ENCODE peak calls at places on chromosome 2, in seven cellular contexts. W is MM.1S, C is GM23248, J is GM23338, A is HCT116, Q is SK-N-SH, O is hepatocyte. R is an unnamed sample.

GRCh38 chr2:232674491-232674890 is 22.6 kb upstream of the GIGYF2 start:
- DNase-seq in W (no peak), C (no peak), J (no peak), A (no peak), Q (no peak), O (no peak), R (no peak)

GRCh38 chr2:30689496-30690125 is 117.6 kb downstream of the CAPN13 start:
- DNase-seq in W (no peak), C (no peak), J (no peak), A (no peak), Q (no peak), O (no peak), R (no peak)

GRCh38 chr2:187580462-187581124 is 26.4 kb upstream of the TFPI start:
- DNase-seq in W (peak), C (peak), J (peak), A (peak), Q (peak), O (peak), R (peak)

GRCh38 chr2:9638532-9638931 is 7.7 kb upstream of the YWHAQ start:
- DNase-seq in W (no peak), C (peak), J (no peak), A (peak), Q (peak), O (peak), R (no peak)

GRCh38 chr2:237122214-237122666 is 36.6 kb downstream of the COPS8 start:
- DNase-seq in W (peak), C (peak), J (peak), A (peak), Q (peak), O (peak), R (peak)

GRCh38 chr2:41854227-41854626 is 193.6 kb upstream of the PKDCC start:
- DNase-seq in W (no peak), C (peak), J (no peak), A (no peak), Q (no peak), O (no peak), R (no peak)

GRCh38 chr2:152436148-152436547 is 101.2 kb downstream of the FMNL2 start:
- DNase-seq in W (no peak), C (no peak), J (no peak), A (no peak), Q (no peak), O (no peak), R (no peak)

GRCh38 chr2:117961201-117961600 is 52.7 kb downstream of the CCDC93 start:
- DNase-seq in W (no peak), C (no peak), J (no peak), A (no peak), Q (no peak), O (no peak), R (no peak)

GRCh38 chr2:175282300-175282699 is 100.8 kb upstream of the ATP5MC3 start:
- DNase-seq in W (peak), C (peak), J (peak), A (peak), Q (peak), O (peak), R (peak)

GRCh38 chr2:177165103-177165583 is 47.5 kb upstream of the HNRNPA3 start:
- DNase-seq in W (no peak), C (peak), J (no peak), A (no peak), Q (no peak), O (peak), R (no peak)

GRCh38 chr2:105437708-105438103 is 38.9 kb upstream of the FHL2 start:
- DNase-seq in W (no peak), C (peak), J (no peak), A (no peak), Q (peak), O (no peak), R (no peak)

GRCh38 chr2:118310878-118311442 is 222.7 kb downstream of the INSIG2 start:
- DNase-seq in W (no peak), C (peak), J (peak), A (no peak), Q (peak), O (peak), R (peak)

GRCh38 chr2:86038291-86039081 is 67.2 kb downstream of the POLR1A start:
- DNase-seq in W (peak), C (peak), J (no peak), A (no peak), Q (no peak), O (no peak), R (no peak)

GRCh38 chr2:200655918-200656580 is 70.2 kb downstream of the AOX1 start:
- DNase-seq in W (no peak), C (peak), J (no peak), A (no peak), Q (no peak), O (no peak), R (no peak)

GRCh38 chr2:205660521-205661124 is 21.7 kb upstream of the NRP2 start:
- DNase-seq in W (no peak), C (peak), J (no peak), A (no peak), Q (no peak), O (no peak), R (no peak)

GRCh38 chr2:70785137-70785911 is 5.1 kb downstream of the FIGLA start:
- DNase-seq in W (peak), C (peak), J (peak), A (peak), Q (peak), O (peak), R (peak)

GRCh38 chr2:105399207-105399861 is 483 bp upstream of the FHL2 start:
- DNase-seq in W (no peak), C (no peak), J (peak), A (no peak), Q (no peak), O (no peak), R (no peak)

GRCh38 chr2:64652231-64653173 is 1.2 kb downstream of the SERTAD2 start:
- DNase-seq in W (peak), C (peak), J (peak), A (no peak), Q (no peak), O (peak), R (peak)

GRCh38 chr2:74440005-74440377 is 1.7 kb downstream of the RTKN start:
- DNase-seq in W (no peak), C (peak), J (peak), A (no peak), Q (peak), O (peak), R (peak)

GRCh38 chr2:200966770-200967169 is 3.3 kb upstream of the ORC2 start:
- DNase-seq in W (no peak), C (peak), J (no peak), A (peak), Q (no peak), O (no peak), R (no peak)

GRCh38 chr2:237913193-237913917 is 53.5 kb upstream of the UBE2F start:
- DNase-seq in W (no peak), C (no peak), J (no peak), A (no peak), Q (no peak), O (no peak), R (no peak)

GRCh38 chr2:206068207-206068606 is 17.8 kb downstream of the INO80D start:
- DNase-seq in W (no peak), C (no peak), J (no peak), A (no peak), Q (no peak), O (no peak), R (no peak)

GRCh38 chr2:98404556-98405250 is 40.0 kb upstream of the INPP4A start:
- DNase-seq in W (no peak), C (no peak), J (no peak), A (no peak), Q (no peak), O (no peak), R (no peak)

DNA sequence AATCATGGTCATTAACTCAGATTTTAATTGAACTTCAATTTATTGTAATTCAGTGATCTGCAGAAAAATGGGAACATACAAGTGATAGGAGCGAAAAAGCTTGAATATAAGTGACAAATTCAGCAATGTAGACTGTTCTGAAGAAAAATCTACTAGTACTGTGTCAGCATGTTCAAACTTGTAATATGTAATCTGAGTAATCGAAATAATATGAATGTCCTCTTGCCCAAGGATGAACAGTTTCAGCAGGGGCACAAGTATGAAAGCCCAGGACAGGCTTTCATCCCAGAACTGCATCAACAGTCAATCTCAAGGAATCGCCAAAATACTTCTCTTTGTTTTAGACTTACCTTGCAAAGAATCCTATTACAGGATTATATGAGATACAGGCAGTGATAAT is 1110.5 kb downstream of the LRP1B start:
- DNase-seq in W (no peak), C (peak), J (no peak), A (no peak), Q (no peak), O (no peak), R (no peak)
- H2AFZ ChIP-seq in W (no peak), C (peak), J (no peak), A (no peak), Q (peak), O (no peak), R (no peak)

GRCh38 chr2:69003731-69004130 is 9.2 kb upstream of the ANTXR1 start:
- DNase-seq in W (no peak), C (no peak), J (no peak), A (no peak), Q (no peak), O (no peak), R (no peak)
- H3K4me2 ChIP-seq in W (no peak), C (no peak), J (no peak), A (no peak), Q (no peak), O (no peak), R (no peak)

DNA sequence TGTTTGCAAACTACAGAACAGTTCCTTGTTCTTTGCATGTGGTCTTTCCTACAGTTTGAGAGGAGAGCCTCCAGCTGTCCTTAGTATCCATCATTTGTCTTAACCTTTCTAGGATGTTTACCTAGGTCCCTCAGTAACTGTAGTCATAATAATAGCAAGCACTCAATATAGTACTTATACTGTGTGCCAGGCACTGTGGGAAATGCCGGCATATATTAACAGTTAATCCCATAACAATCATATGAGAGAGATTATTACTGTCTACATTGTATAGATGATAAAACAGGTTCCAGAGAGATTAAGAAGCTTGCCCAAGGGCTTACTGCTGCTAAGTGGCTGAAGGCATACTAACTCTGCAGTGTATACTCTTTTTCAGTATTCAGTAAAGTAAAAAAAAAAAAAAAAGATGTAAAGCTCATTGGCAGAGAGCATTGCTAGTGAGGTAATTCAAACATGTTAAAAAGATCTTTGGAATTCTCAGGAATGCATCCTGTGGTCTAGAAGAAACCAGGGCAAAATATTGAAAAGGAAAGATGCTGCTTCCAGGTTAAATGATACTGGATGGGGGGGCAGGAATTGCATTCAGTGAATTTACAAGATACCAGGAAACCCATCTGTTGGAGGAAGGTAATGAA is 72.3 kb downstream of the SPTBN1 start:
- DNase-seq in W (no peak), C (peak), J (no peak), A (no peak), Q (no peak), O (no peak), R (no peak)
- TF ChIP-seq EZH2phosphoT487 in W (no peak), C (no peak), J (no peak), A (no peak), Q (no peak), O (no peak), R (no peak)

GRCh38 chr2:15868704-15869103 is 71.6 kb upstream of the MYCN start:
- DNase-seq in W (no peak), C (no peak), J (no peak), A (no peak), Q (no peak), O (no peak), R (no peak)
- H2AFZ ChIP-seq in W (no peak), C (no peak), J (no peak), A (no peak), Q (no peak), O (no peak), R (no peak)

GRCh38 chr2:101121174-101121573 is 30.0 kb downstream of the TBC1D8 start:
- DNase-seq in W (no peak), C (no peak), J (no peak), A (no peak), Q (no peak), O (peak), R (no peak)

GRCh38 chr2:101116348-101116747 is 34.8 kb downstream of the TBC1D8 start:
- DNase-seq in W (no peak), C (no peak), J (no peak), A (no peak), Q (no peak), O (no peak), R (no peak)

GRCh38 chr2:101116841-101117552 is 34.2 kb downstream of the TBC1D8 start:
- DNase-seq in W (no peak), C (no peak), J (no peak), A (no peak), Q (no peak), O (no peak), R (no peak)

GRCh38 chr2:101120124-101120996 is 30.8 kb downstream of the TBC1D8 start:
- DNase-seq in W (no peak), C (peak), J (no peak), A (peak), Q (no peak), O (peak), R (no peak)

GRCh38 chr2:101119431-101119830 is 31.8 kb downstream of the TBC1D8 start:
- DNase-seq in W (no peak), C (peak), J (no peak), A (no peak), Q (no peak), O (no peak), R (no peak)
- H3K4me2 ChIP-seq in W (no peak), C (peak), J (no peak), A (peak), Q (no peak), O (no peak), R (no peak)